ENCODE peak calls at places on chromosome 11, in seven cellular contexts. One of them, this sample, is unnamed.

GRCh38 chr11:66639066-66639813 is 737 bp downstream of the RBM4 start:
- DNase-seq in stimulated activated CD8-positive, alpha-beta memory T cell treated with anti-CD3 and anti-CD28 coated beads, Interleukin-12 subunit alpha, Interleukin-12 subunit beta, amount 100 ng/mL, for 4 hours: peak
- DNase-seq in mucosa of descending colon: no peak
- DNase-seq in HAP-1: no peak
- DNase-seq in A172: peak
- DNase-seq in EH: peak
- DNase-seq in EL: peak
- DNase-seq in this sample: peak

GRCh38 chr11:45901646-45902045 is 5.4 kb downstream of the FREY1 start:
- DNase-seq in stimulated activated CD8-positive, alpha-beta memory T cell treated with anti-CD3 and anti-CD28 coated beads, Interleukin-12 subunit alpha, Interleukin-12 subunit beta, amount 100 ng/mL, for 4 hours: no peak
- DNase-seq in mucosa of descending colon: no peak
- DNase-seq in HAP-1: no peak
- DNase-seq in A172: no peak
- DNase-seq in EH: no peak
- DNase-seq in EL: no peak
- DNase-seq in this sample: no peak

GRCh38 chr11:34600339-34601084 is 20.4 kb upstream of the EHF start:
- DNase-seq in stimulated activated CD8-positive, alpha-beta memory T cell treated with anti-CD3 and anti-CD28 coated beads, Interleukin-12 subunit alpha, Interleukin-12 subunit beta, amount 100 ng/mL, for 4 hours: no peak
- DNase-seq in mucosa of descending colon: peak
- DNase-seq in HAP-1: no peak
- DNase-seq in A172: peak
- DNase-seq in EH: peak
- DNase-seq in EL: peak
- DNase-seq in this sample: peak

GRCh38 chr11:17989306-17989705 is 23.5 kb downstream of the SERGEF start:
- DNase-seq in stimulated activated CD8-positive, alpha-beta memory T cell treated with anti-CD3 and anti-CD28 coated beads, Interleukin-12 subunit alpha, Interleukin-12 subunit beta, amount 100 ng/mL, for 4 hours: no peak
- DNase-seq in mucosa of descending colon: no peak
- DNase-seq in HAP-1: no peak
- DNase-seq in A172: no peak
- DNase-seq in EH: no peak
- DNase-seq in EL: no peak
- DNase-seq in this sample: no peak

GRCh38 chr11:114326776-114327175 is 30.6 kb downstream of the NNMT start:
- DNase-seq in stimulated activated CD8-positive, alpha-beta memory T cell treated with anti-CD3 and anti-CD28 coated beads, Interleukin-12 subunit alpha, Interleukin-12 subunit beta, amount 100 ng/mL, for 4 hours: no peak
- DNase-seq in mucosa of descending colon: no peak
- DNase-seq in HAP-1: no peak
- DNase-seq in A172: no peak
- DNase-seq in EH: no peak
- DNase-seq in EL: no peak
- DNase-seq in this sample: no peak

GRCh38 chr11:63448646-63449045 is 42.3 kb downstream of the PLAAT5 start:
- DNase-seq in stimulated activated CD8-positive, alpha-beta memory T cell treated with anti-CD3 and anti-CD28 coated beads, Interleukin-12 subunit alpha, Interleukin-12 subunit beta, amount 100 ng/mL, for 4 hours: no peak
- DNase-seq in mucosa of descending colon: no peak
- DNase-seq in HAP-1: no peak
- DNase-seq in A172: no peak
- DNase-seq in EH: no peak
- DNase-seq in EL: no peak
- DNase-seq in this sample: no peak

GRCh38 chr11:128872094-128872493 is 5.0 kb upstream of the KCNJ1 start:
- DNase-seq in stimulated activated CD8-positive, alpha-beta memory T cell treated with anti-CD3 and anti-CD28 coated beads, Interleukin-12 subunit alpha, Interleukin-12 subunit beta, amount 100 ng/mL, for 4 hours: no peak
- DNase-seq in mucosa of descending colon: no peak
- DNase-seq in HAP-1: no peak
- DNase-seq in A172: no peak
- DNase-seq in EH: no peak
- DNase-seq in EL: no peak
- DNase-seq in this sample: no peak

GRCh38 chr11:126764221-126764620 is 236.3 kb downstream of the KIRREL3 start:
- DNase-seq in stimulated activated CD8-positive, alpha-beta memory T cell treated with anti-CD3 and anti-CD28 coated beads, Interleukin-12 subunit alpha, Interleukin-12 subunit beta, amount 100 ng/mL, for 4 hours: no peak
- DNase-seq in mucosa of descending colon: no peak
- DNase-seq in HAP-1: no peak
- DNase-seq in A172: no peak
- DNase-seq in EH: peak
- DNase-seq in EL: peak
- DNase-seq in this sample: peak

GRCh38 chr11:67062526-67063373 is 6.1 kb downstream of the RHOD start:
- DNase-seq in stimulated activated CD8-positive, alpha-beta memory T cell treated with anti-CD3 and anti-CD28 coated beads, Interleukin-12 subunit alpha, Interleukin-12 subunit beta, amount 100 ng/mL, for 4 hours: no peak
- DNase-seq in mucosa of descending colon: no peak
- DNase-seq in HAP-1: no peak
- DNase-seq in A172: peak
- DNase-seq in EH: no peak
- DNase-seq in EL: no peak
- DNase-seq in this sample: peak

GRCh38 chr11:37841016-37841415 is 1243.0 kb upstream of the RAG2 start:
- DNase-seq in stimulated activated CD8-positive, alpha-beta memory T cell treated with anti-CD3 and anti-CD28 coated beads, Interleukin-12 subunit alpha, Interleukin-12 subunit beta, amount 100 ng/mL, for 4 hours: no peak
- DNase-seq in mucosa of descending colon: no peak
- DNase-seq in HAP-1: no peak
- DNase-seq in A172: no peak
- DNase-seq in EH: no peak
- DNase-seq in EL: no peak
- DNase-seq in this sample: no peak

GRCh38 chr11:71302534-71302909 is 50.1 kb upstream of the SHANK2 start:
- DNase-seq in stimulated activated CD8-positive, alpha-beta memory T cell treated with anti-CD3 and anti-CD28 coated beads, Interleukin-12 subunit alpha, Interleukin-12 subunit beta, amount 100 ng/mL, for 4 hours: no peak
- DNase-seq in mucosa of descending colon: no peak
- DNase-seq in HAP-1: no peak
- DNase-seq in A172: no peak
- DNase-seq in EH: peak
- DNase-seq in EL: no peak
- DNase-seq in this sample: no peak

GRCh38 chr11:57711414-57712255 is at the start of gene MED19:
- DNase-seq in stimulated activated CD8-positive, alpha-beta memory T cell treated with anti-CD3 and anti-CD28 coated beads, Interleukin-12 subunit alpha, Interleukin-12 subunit beta, amount 100 ng/mL, for 4 hours: peak
- DNase-seq in mucosa of descending colon: peak
- DNase-seq in HAP-1: peak
- DNase-seq in A172: peak
- DNase-seq in EH: peak
- DNase-seq in EL: peak
- DNase-seq in this sample: peak

GRCh38 chr11:8031248-8032115 is 44.3 kb downstream of the EIF3F start:
- DNase-seq in stimulated activated CD8-positive, alpha-beta memory T cell treated with anti-CD3 and anti-CD28 coated beads, Interleukin-12 subunit alpha, Interleukin-12 subunit beta, amount 100 ng/mL, for 4 hours: no peak
- DNase-seq in mucosa of descending colon: no peak
- DNase-seq in HAP-1: no peak
- DNase-seq in A172: no peak
- DNase-seq in EH: no peak
- DNase-seq in EL: no peak
- DNase-seq in this sample: no peak

GRCh38 chr11:46119053-46119351 is 2.3 kb downstream of the PHF21A start:
- DNase-seq in stimulated activated CD8-positive, alpha-beta memory T cell treated with anti-CD3 and anti-CD28 coated beads, Interleukin-12 subunit alpha, Interleukin-12 subunit beta, amount 100 ng/mL, for 4 hours: no peak
- DNase-seq in mucosa of descending colon: no peak
- DNase-seq in HAP-1: no peak
- DNase-seq in A172: no peak
- DNase-seq in EH: no peak
- DNase-seq in EL: no peak
- DNase-seq in this sample: no peak

GRCh38 chr11:100687630-100688395 is 725 bp downstream of the ARHGAP42 start:
- DNase-seq in stimulated activated CD8-positive, alpha-beta memory T cell treated with anti-CD3 and anti-CD28 coated beads, Interleukin-12 subunit alpha, Interleukin-12 subunit beta, amount 100 ng/mL, for 4 hours: peak
- DNase-seq in mucosa of descending colon: peak
- DNase-seq in HAP-1: peak
- DNase-seq in A172: peak
- DNase-seq in EH: peak
- DNase-seq in EL: peak
- DNase-seq in this sample: peak

GRCh38 chr11:21625982-21626381 is 566.9 kb upstream of the ANO5 start:
- DNase-seq in stimulated activated CD8-positive, alpha-beta memory T cell treated with anti-CD3 and anti-CD28 coated beads, Interleukin-12 subunit alpha, Interleukin-12 subunit beta, amount 100 ng/mL, for 4 hours: no peak
- DNase-seq in mucosa of descending colon: no peak
- DNase-seq in HAP-1: no peak
- DNase-seq in A172: no peak
- DNase-seq in EH: no peak
- DNase-seq in EL: no peak
- DNase-seq in this sample: peak

GRCh38 chr11:67670316-67671210 is 3.9 kb downstream of the ALDH3B2 start:
- DNase-seq in stimulated activated CD8-positive, alpha-beta memory T cell treated with anti-CD3 and anti-CD28 coated beads, Interleukin-12 subunit alpha, Interleukin-12 subunit beta, amount 100 ng/mL, for 4 hours: no peak
- DNase-seq in mucosa of descending colon: no peak
- DNase-seq in HAP-1: no peak
- DNase-seq in A172: no peak
- DNase-seq in EH: no peak
- DNase-seq in EL: no peak
- DNase-seq in this sample: no peak

GRCh38 chr11:108609681-108610080 is 16.1 kb upstream of the EXPH5 start:
- DNase-seq in stimulated activated CD8-positive, alpha-beta memory T cell treated with anti-CD3 and anti-CD28 coated beads, Interleukin-12 subunit alpha, Interleukin-12 subunit beta, amount 100 ng/mL, for 4 hours: no peak
- DNase-seq in mucosa of descending colon: no peak
- DNase-seq in HAP-1: no peak
- DNase-seq in A172: peak
- DNase-seq in EH: peak
- DNase-seq in EL: peak
- DNase-seq in this sample: peak

GRCh38 chr11:103878646-103879045 is 157.8 kb upstream of the DDI1 start:
- DNase-seq in stimulated activated CD8-positive, alpha-beta memory T cell treated with anti-CD3 and anti-CD28 coated beads, Interleukin-12 subunit alpha, Interleukin-12 subunit beta, amount 100 ng/mL, for 4 hours: no peak
- DNase-seq in mucosa of descending colon: no peak
- DNase-seq in HAP-1: no peak
- DNase-seq in A172: no peak
- DNase-seq in EH: no peak
- DNase-seq in EL: no peak
- DNase-seq in this sample: no peak

GRCh38 chr11:82719316-82719715 is 14.3 kb downstream of the FAM181B start:
- DNase-seq in stimulated activated CD8-positive, alpha-beta memory T cell treated with anti-CD3 and anti-CD28 coated beads, Interleukin-12 subunit alpha, Interleukin-12 subunit beta, amount 100 ng/mL, for 4 hours: no peak
- DNase-seq in mucosa of descending colon: no peak
- DNase-seq in HAP-1: no peak
- DNase-seq in A172: no peak
- DNase-seq in EH: no peak
- DNase-seq in EL: no peak
- DNase-seq in this sample: no peak

GRCh38 chr11:72615329-72615728 is 58.9 kb downstream of the PDE2A start:
- DNase-seq in stimulated activated CD8-positive, alpha-beta memory T cell treated with anti-CD3 and anti-CD28 coated beads, Interleukin-12 subunit alpha, Interleukin-12 subunit beta, amount 100 ng/mL, for 4 hours: no peak
- DNase-seq in mucosa of descending colon: no peak
- DNase-seq in HAP-1: no peak
- DNase-seq in A172: no peak
- DNase-seq in EH: no peak
- DNase-seq in EL: no peak
- DNase-seq in this sample: no peak

GRCh38 chr11:125016413-125016812 is 46.7 kb upstream of the SLC37A2 start:
- DNase-seq in stimulated activated CD8-positive, alpha-beta memory T cell treated with anti-CD3 and anti-CD28 coated beads, Interleukin-12 subunit alpha, Interleukin-12 subunit beta, amount 100 ng/mL, for 4 hours: no peak
- DNase-seq in mucosa of descending colon: no peak
- DNase-seq in HAP-1: no peak
- DNase-seq in A172: no peak
- DNase-seq in EH: no peak
- DNase-seq in EL: no peak
- DNase-seq in this sample: no peak

GRCh38 chr11:123166095-123166559 is 28.9 kb downstream of the CLMP start:
- DNase-seq in stimulated activated CD8-positive, alpha-beta memory T cell treated with anti-CD3 and anti-CD28 coated beads, Interleukin-12 subunit alpha, Interleukin-12 subunit beta, amount 100 ng/mL, for 4 hours: no peak
- DNase-seq in mucosa of descending colon: peak
- DNase-seq in HAP-1: no peak
- DNase-seq in A172: peak
- DNase-seq in EH: peak
- DNase-seq in EL: peak
- DNase-seq in this sample: peak

GRCh38 chr11:6326980-6327379 is 6.7 kb upstream of the CAVIN3 start:
- DNase-seq in stimulated activated CD8-positive, alpha-beta memory T cell treated with anti-CD3 and anti-CD28 coated beads, Interleukin-12 subunit alpha, Interleukin-12 subunit beta, amount 100 ng/mL, for 4 hours: no peak
- DNase-seq in mucosa of descending colon: no peak
- DNase-seq in HAP-1: no peak
- DNase-seq in A172: no peak
- DNase-seq in EH: no peak
- DNase-seq in EL: no peak
- DNase-seq in this sample: no peak

GRCh38 chr11:20488352-20488751 is 100.8 kb downstream of the PRMT3 start:
- DNase-seq in stimulated activated CD8-positive, alpha-beta memory T cell treated with anti-CD3 and anti-CD28 coated beads, Interleukin-12 subunit alpha, Interleukin-12 subunit beta, amount 100 ng/mL, for 4 hours: no peak
- DNase-seq in mucosa of descending colon: no peak
- DNase-seq in HAP-1: no peak
- DNase-seq in A172: no peak
- DNase-seq in EH: no peak
- DNase-seq in EL: no peak
- DNase-seq in this sample: no peak

GRCh38 chr11:762421-763072 is 14.7 kb downstream of the GATD1 start:
- DNase-seq in stimulated activated CD8-positive, alpha-beta memory T cell treated with anti-CD3 and anti-CD28 coated beads, Interleukin-12 subunit alpha, Interleukin-12 subunit beta, amount 100 ng/mL, for 4 hours: no peak
- DNase-seq in mucosa of descending colon: peak
- DNase-seq in HAP-1: no peak
- DNase-seq in A172: peak
- DNase-seq in EH: peak
- DNase-seq in EL: peak
- DNase-seq in this sample: peak

GRCh38 chr11:44016129-44016528 is 31.7 kb upstream of the ACCSL start:
- DNase-seq in stimulated activated CD8-positive, alpha-beta memory T cell treated with anti-CD3 and anti-CD28 coated beads, Interleukin-12 subunit alpha, Interleukin-12 subunit beta, amount 100 ng/mL, for 4 hours: no peak
- DNase-seq in mucosa of descending colon: no peak
- DNase-seq in HAP-1: no peak
- DNase-seq in A172: peak
- DNase-seq in EH: peak
- DNase-seq in EL: peak
- DNase-seq in this sample: peak

GRCh38 chr11:118530180-118530682 is 761 bp upstream of the TMEM25 start:
- DNase-seq in stimulated activated CD8-positive, alpha-beta memory T cell treated with anti-CD3 and anti-CD28 coated beads, Interleukin-12 subunit alpha, Interleukin-12 subunit beta, amount 100 ng/mL, for 4 hours: peak
- DNase-seq in mucosa of descending colon: peak
- DNase-seq in HAP-1: no peak
- DNase-seq in A172: no peak
- DNase-seq in EH: peak
- DNase-seq in EL: peak
- DNase-seq in this sample: no peak

GRCh38 chr11:80860632-80861031 is 1419.8 kb upstream of the TENM4 start:
- DNase-seq in stimulated activated CD8-positive, alpha-beta memory T cell treated with anti-CD3 and anti-CD28 coated beads, Interleukin-12 subunit alpha, Interleukin-12 subunit beta, amount 100 ng/mL, for 4 hours: no peak
- DNase-seq in mucosa of descending colon: no peak
- DNase-seq in HAP-1: no peak
- DNase-seq in A172: peak
- DNase-seq in EH: no peak
- DNase-seq in EL: no peak
- DNase-seq in this sample: peak

This sample was measured in Daoy.